ENCODE peak calls at places on chromosomes 4 and X, in four cellular contexts. Y is heart right ventricle, W is NCI-H2107, V is upper lobe of right lung. T is an unnamed sample.

GRCh38 chr4:186326391-186326790 is 60.4 kb downstream of the F11 start:
- DNase-seq in Y (no peak), W (no peak), V (no peak), T (no peak)

GRCh38 chrX:136130931-136131843 is 16.1 kb upstream of the FHL1 start:
- DNase-seq in Y (no peak), W (no peak), V (no peak), T (no peak)

GRCh38 chr4:88531549-88531948 is 8.0 kb upstream of the PYURF start:
- DNase-seq in Y (no peak), W (no peak), V (no peak), T (no peak)

GRCh38 chrX:50448565-50448964 is 22.1 kb downstream of the DGKK start:
- DNase-seq in Y (no peak), W (no peak), V (no peak), T (no peak)

GRCh38 chr4:16225681-16225995 is 633 bp downstream of the TAPT1 start:
- DNase-seq in Y (no peak), W (no peak), V (no peak), T (no peak)

GRCh38 chr4:16721618-16722291 is 176.7 kb downstream of the LDB2 start:
- DNase-seq in Y (no peak), W (no peak), V (no peak), T (no peak)

GRCh38 chr4:110275871-110276270 is 77.5 kb upstream of the ELOVL6 start:
- DNase-seq in Y (no peak), W (no peak), V (no peak), T (no peak)

GRCh38 chr4:24770111-24770584 is 25.2 kb upstream of the SOD3 start:
- DNase-seq in Y (no peak), W (no peak), V (no peak), T (no peak)

GRCh38 chr4:138595731-138596465 is 353.7 kb upstream of the SLC7A11 start:
- DNase-seq in Y (peak), W (no peak), V (no peak), T (no peak)

GRCh38 chr4:8015512-8015911 is 75.9 kb upstream of the AFAP1 start:
- DNase-seq in Y (no peak), W (no peak), V (no peak), T (no peak)

GRCh38 chr4:127000090-127000489 is 632.7 kb upstream of the INTU start:
- DNase-seq in Y (no peak), W (no peak), V (no peak), T (no peak)

GRCh38 chrX:16566571-16566970 is 83.4 kb upstream of the S100G start:
- DNase-seq in Y (no peak), W (no peak), V (no peak), T (no peak)

GRCh38 chr4:83558693-83559092 is 22.8 kb downstream of the GPAT3 start:
- DNase-seq in Y (no peak), W (no peak), V (no peak), T (no peak)

GRCh38 chr4:166257891-166258290 is 384.9 kb downstream of the TLL1 start:
- DNase-seq in Y (no peak), W (no peak), V (no peak), T (no peak)

GRCh38 chr4:42345962-42346544 is 51.2 kb upstream of the SHISA3 start:
- DNase-seq in Y (no peak), W (no peak), V (no peak), T (no peak)

GRCh38 chrX:72169008-72169728 is 12.4 kb upstream of the PIN4 start:
- DNase-seq in Y (peak), W (no peak), V (no peak), T (no peak)